ENCODE peak calls at places on chromosomes 5 and 9, in four cellular contexts. Z is K562, Y is HepG2, O is GM12878. K is an unnamed sample.

GRCh38 chr9:20930836-20931235 is 100.6 kb downstream of the HACD4 start:
- DNase-seq in Z (no peak), Y (no peak), O (no peak), K (no peak)

GRCh38 chr9:69471433-69471832 is 146.4 kb downstream of the ENTREP1 start:
- DNase-seq in Z (no peak), Y (no peak), O (no peak), K (peak)

GRCh38 chr9:89969156-89969566 is 364.3 kb downstream of the GADD45G start:
- DNase-seq in Z (no peak), Y (peak), O (no peak), K (no peak)

GRCh38 chr5:171706736-171707440 is 78.7 kb upstream of the SMIM23 start:
- DNase-seq in Z (no peak), Y (no peak), O (no peak), K (no peak)

GRCh38 chr5:125198270-125198974 is 452.0 kb upstream of the ZNF608 start:
- DNase-seq in Z (no peak), Y (no peak), O (no peak), K (no peak)

GRCh38 chr9:33903157-33903780 is 86.3 kb downstream of the UBE2R2 start:
- DNase-seq in Z (no peak), Y (no peak), O (no peak), K (no peak)

GRCh38 chr9:78015242-78015641 is 16.4 kb downstream of the GNAQ start:
- DNase-seq in Z (no peak), Y (no peak), O (no peak), K (no peak)

GRCh38 chr9:70083429-70083828 is 39.8 kb downstream of the MAMDC2 start:
- DNase-seq in Z (no peak), Y (no peak), O (no peak), K (no peak)

GRCh38 chr9:130701059-130702022 is 7.8 kb downstream of the EXOSC2 start:
- DNase-seq in Z (peak), Y (peak), O (no peak), K (peak)

GRCh38 chr5:53114988-53115387 is 5.4 kb upstream of the MOCS2 start:
- DNase-seq in Z (no peak), Y (peak), O (no peak), K (peak)

GRCh38 chr9:126459546-126459945 is 132.9 kb downstream of the MVB12B start:
- DNase-seq in Z (no peak), Y (no peak), O (no peak), K (no peak)

GRCh38 chr9:136363106-136363605 is 388 bp downstream of the DNLZ start:
- DNase-seq in Z (peak), Y (peak), O (peak), K (peak)

GRCh38 chr9:136364369-136364748 is 815 bp upstream of the DNLZ start:
- DNase-seq in Z (no peak), Y (no peak), O (no peak), K (no peak)

GRCh38 chr9:136362450-136362784 is 1.1 kb downstream of the DNLZ start:
- DNase-seq in Z (no peak), Y (no peak), O (no peak), K (no peak)

GRCh38 chr9:136364942-136365774 is 1.6 kb upstream of the DNLZ start:
- DNase-seq in Z (peak), Y (no peak), O (no peak), K (no peak)

GRCh38 chr9:136363606-136364368 is at the start of gene DNLZ:
- DNase-seq in Z (peak), Y (peak), O (peak), K (peak)
- H3K27ac ChIP-seq in Z (peak), Y (peak), O (peak), K (peak)

GRCh38 chr5:6722015-6722414 is 8.8 kb downstream of the TENT4A start:
- DNase-seq in Z (no peak), Y (no peak), O (no peak), K (no peak)

GRCh38 chr5:6720561-6720921 is 7.3 kb downstream of the TENT4A start:
- DNase-seq in Z (no peak), Y (no peak), O (no peak), K (no peak)

GRCh38 chr5:6719896-6720560 is 6.8 kb downstream of the TENT4A start:
- DNase-seq in Z (no peak), Y (no peak), O (no peak), K (no peak)

GRCh38 chr5:6723122-6723885 is 10.1 kb downstream of the TENT4A start:
- DNase-seq in Z (no peak), Y (no peak), O (no peak), K (no peak)

DNA sequence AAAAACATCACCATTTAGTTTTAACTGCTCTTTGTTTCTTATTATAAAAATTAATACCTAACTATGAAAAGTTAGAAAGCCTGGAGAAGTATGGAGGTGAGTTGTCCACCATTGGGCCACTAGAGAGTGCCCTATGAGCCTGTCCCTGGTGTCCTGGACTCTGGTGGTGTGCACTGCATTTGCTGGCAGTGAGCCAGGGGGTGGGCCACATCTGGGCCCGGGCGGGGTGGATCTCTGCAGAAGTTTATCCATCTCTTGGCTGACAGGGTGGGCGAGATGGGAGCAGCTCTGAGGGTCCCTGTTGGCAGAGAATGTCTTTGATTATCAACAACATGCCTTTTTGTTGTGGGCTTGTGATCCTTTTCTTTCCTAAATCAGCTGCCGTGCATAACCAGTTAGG is 8.2 kb downstream of the TENT4A start:
- DNase-seq in Z (peak), Y (no peak), O (no peak), K (no peak)
- TF ChIP-seq ESRRA in Z (no peak), Y (no peak), O (no peak), K (no peak)

GRCh38 chr5:145236966-145237365 is 598.2 kb downstream of the PRELID2 start:
- DNase-seq in Z (no peak), Y (no peak), O (no peak), K (no peak)
- TF ChIP-seq RAD21 in Z (no peak), Y (no peak), O (no peak), K (no peak)

GRCh38 chr5:132425009-132425937 is 55.8 kb downstream of the SLC22A5 start:
- DNase-seq in Z (peak), Y (no peak), O (peak), K (no peak)
- H3K27ac ChIP-seq in Z (peak), Y (no peak), O (peak), K (peak)

GRCh38 chr5:68884144-68884754 is 209.6 kb upstream of the SLC30A5 start:
- DNase-seq in Z (no peak), Y (no peak), O (no peak), K (no peak)
- TF ChIP-seq ESRRA in Z (no peak), Y (no peak), O (no peak), K (no peak)

GRCh38 chr5:41844502-41844901 is 25.7 kb downstream of the OXCT1 start:
- DNase-seq in Z (no peak), Y (no peak), O (no peak), K (no peak)

GRCh38 chr5:41842777-41843176 is 27.4 kb downstream of the OXCT1 start:
- DNase-seq in Z (no peak), Y (no peak), O (peak), K (no peak)

GRCh38 chr5:41841325-41841724 is 28.9 kb downstream of the OXCT1 start:
- DNase-seq in Z (no peak), Y (no peak), O (no peak), K (no peak)

GRCh38 chr5:41848983-41849382 is 21.2 kb downstream of the OXCT1 start:
- DNase-seq in Z (peak), Y (no peak), O (no peak), K (no peak)

GRCh38 chr5:41843456-41844112 is 26.6 kb downstream of the OXCT1 start:
- DNase-seq in Z (peak), Y (peak), O (no peak), K (peak)
- TF ChIP-seq RAD21 in Z (peak), Y (peak), O (peak), K (peak)